ENCODE peak calls at places on chromosomes 2 and 18, in ten cellular contexts. F is H1; E is ovary; K is OCI-LY7; X is PC-9; O is IMR-90; T is left ventricle myocardium inferior; A is CD8-positive, alpha-beta memory T cell; D is cardiac muscle cell; S is stomach. Q is an unnamed sample.

GRCh38 chr2:85768713-85769112 is 14.9 kb downstream of the ATOH8 start:
- DNase-seq in F (no peak), E (peak; percentile 85), K (no peak), X (no peak), O (no peak), T (peak; percentile 84), A (no peak), D (peak; percentile 75), S (peak; percentile 82), Q (peak; percentile 72)

GRCh38 chr2:224284134-224284946 is 117.6 kb downstream of the FAM124B start:
- DNase-seq in F (no peak), E (no peak), K (peak; percentile 47), X (peak; percentile 48), O (peak; percentile 25), T (no peak), A (peak; percentile 40), D (peak; percentile 52), S (no peak), Q (peak; percentile 11)

GRCh38 chr2:43302311-43303051 is 76.1 kb upstream of the ZFP36L2 start:
- DNase-seq in F (no peak), E (no peak), K (no peak), X (no peak), O (no peak), T (no peak), A (no peak), D (no peak), S (no peak), Q (no peak)

GRCh38 chr18:46196627-46197243 is 92.5 kb downstream of the HAUS1 start:
- DNase-seq in F (no peak), E (no peak), K (no peak), X (no peak), O (peak; percentile 36), T (no peak), A (no peak), D (no peak), S (no peak), Q (no peak)

GRCh38 chr2:168974370-168974769 is 56.8 kb downstream of the ABCB11 start:
- DNase-seq in F (no peak), E (no peak), K (no peak), X (no peak), O (no peak), T (no peak), A (no peak), D (no peak), S (no peak), Q (no peak)

GRCh38 chr2:29920130-29920577 is 1.2 kb downstream of the ALK start:
- DNase-seq in F (peak; percentile 96), E (peak; percentile 75), K (no peak), X (no peak), O (no peak), T (peak; percentile 48), A (peak; percentile 26), D (peak; percentile 93), S (peak; percentile 45), Q (peak; percentile 75)

GRCh38 chr18:79378416-79379250 is 17.1 kb upstream of the NFATC1 start:
- DNase-seq in F (peak; percentile 99), E (peak; percentile 89), K (peak; percentile 53), X (no peak), O (peak; percentile 74), T (peak; percentile 79), A (peak; percentile 76), D (peak; percentile 80), S (peak; percentile 84), Q (peak; percentile 74)

GRCh38 chr18:68735498-68736343 is 20.8 kb upstream of the TMX3 start:
- DNase-seq in F (no peak), E (no peak), K (peak; percentile 14), X (no peak), O (peak; percentile 74), T (no peak), A (peak; percentile 31), D (peak; percentile 40), S (no peak), Q (no peak)

GRCh38 chr18:2971741-2972552 is 41.0 kb downstream of the LPIN2 start:
- DNase-seq in F (no peak), E (no peak), K (peak; percentile 45), X (no peak), O (no peak), T (peak; percentile 34), A (peak; percentile 58), D (no peak), S (peak; percentile 51), Q (peak; percentile 67)

GRCh38 chr2:54428401-54428800 is 27.7 kb upstream of the SPTBN1 start:
- DNase-seq in F (no peak), E (no peak), K (no peak), X (no peak), O (no peak), T (peak; percentile 40), A (no peak), D (no peak), S (no peak), Q (no peak)

GRCh38 chr2:100196786-100197494 is 54.5 kb upstream of the AFF3 start:
- DNase-seq in F (no peak), E (no peak), K (no peak), X (no peak), O (peak; percentile 11), T (no peak), A (no peak), D (no peak), S (no peak), Q (no peak)

GRCh38 chr2:186709529-186710455 is 15.9 kb downstream of the FAM171B start:
- DNase-seq in F (no peak), E (no peak), K (no peak), X (no peak), O (no peak), T (no peak), A (no peak), D (no peak), S (no peak), Q (no peak)

GRCh38 chr18:78080761-78081160 is 831.1 kb downstream of the GALR1 start:
- DNase-seq in F (no peak), E (no peak), K (no peak), X (no peak), O (no peak), T (no peak), A (no peak), D (no peak), S (no peak), Q (no peak)

DNA sequence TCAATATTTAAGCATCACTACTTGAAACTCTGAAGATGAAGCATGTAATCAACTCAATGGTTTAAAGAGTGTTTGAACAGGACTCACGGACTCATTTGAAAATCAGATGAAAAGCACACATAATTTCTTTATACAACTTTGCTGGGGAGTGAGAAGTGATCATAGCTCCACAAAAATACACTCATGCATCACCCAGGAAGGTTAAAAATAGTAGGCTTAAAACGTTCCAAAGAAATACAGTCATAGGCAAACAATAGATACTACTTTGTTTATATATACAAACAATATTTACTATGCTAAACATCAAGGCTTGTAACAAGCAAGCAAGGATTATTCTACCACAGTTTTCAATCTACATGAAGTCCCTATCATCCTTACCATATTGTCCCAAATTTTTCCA is 11.6 kb downstream of the HNRNPLL start:
- DNase-seq in F (no peak), E (no peak), K (no peak), X (no peak), O (peak; percentile 17), T (no peak), A (no peak), D (no peak), S (no peak), Q (no peak)
- H3K4me1 ChIP-seq in F (peaks cover 3% of the 10 kb centered on the region), E (peaks cover 11% of the 10 kb centered on the region), K (peaks cover 23% of the 10 kb centered on the region), X (no peaks in the 10 kb centered on the region), O (peaks cover 14% of the 10 kb centered on the region), T (peaks cover 96% of the 10 kb centered on the region), A (peaks cover 10% of the 10 kb centered on the region), D (no peaks in the 10 kb centered on the region), S (peaks cover 4% of the 10 kb centered on the region), Q (peaks cover 5% of the 10 kb centered on the region)

GRCh38 chr2:18077211-18077610 is 198.7 kb downstream of the KCNS3 start:
- DNase-seq in F (no peak), E (no peak), K (no peak), X (no peak), O (no peak), T (no peak), A (no peak), D (no peak), S (no peak), Q (no peak)

GRCh38 chr2:18078206-18078605 is 199.7 kb downstream of the KCNS3 start:
- DNase-seq in F (no peak), E (no peak), K (no peak), X (no peak), O (no peak), T (no peak), A (no peak), D (no peak), S (no peak), Q (no peak)

GRCh38 chr2:18073601-18074000 is 195.1 kb downstream of the KCNS3 start:
- DNase-seq in F (no peak), E (no peak), K (no peak), X (no peak), O (no peak), T (no peak), A (no peak), D (no peak), S (no peak), Q (no peak)

GRCh38 chr2:18077724-18078123 is 199.3 kb downstream of the KCNS3 start:
- DNase-seq in F (no peak), E (no peak), K (no peak), X (no peak), O (peak; percentile 69), T (no peak), A (no peak), D (no peak), S (no peak), Q (no peak)

GRCh38 chr2:18074476-18074875 is 196.0 kb downstream of the KCNS3 start:
- DNase-seq in F (no peak), E (no peak), K (no peak), X (no peak), O (peak; percentile 12), T (no peak), A (no peak), D (no peak), S (no peak), Q (no peak)
- H3K27ac ChIP-seq in F (no peak overlapping the region), E (no peak overlapping the region), K (no peak overlapping the region), X (no peak overlapping the region), O (no peak overlapping the region), T (no peak overlapping the region), A (no peak overlapping the region), D (no peak overlapping the region), S (no peak overlapping the region), Q (no peak overlapping the region)

GRCh38 chr2:200378652-200379290 is 72.3 kb downstream of the SPATS2L start:
- DNase-seq in F (no peak), E (no peak), K (no peak), X (no peak), O (peak; percentile 84), T (no peak), A (no peak), D (no peak), S (no peak), Q (no peak)
- H3K4me1 ChIP-seq in F (peaks cover 43% of the 10 kb centered on the region), E (peaks cover 28% of the 10 kb centered on the region), K (peaks cover 10% of the 10 kb centered on the region), X (peaks cover 92% of the 10 kb centered on the region), O (peaks cover 47% of the 10 kb centered on the region), T (peaks cover 87% of the 10 kb centered on the region), A (peaks cover 43% of the 10 kb centered on the region), D (peaks cover 22% of the 10 kb centered on the region), S (peaks cover 45% of the 10 kb centered on the region), Q (peaks cover 58% of the 10 kb centered on the region)

GRCh38 chr2:44544991-44545390 is 183.2 kb downstream of the CAMKMT start:
- DNase-seq in F (no peak), E (no peak), K (no peak), X (no peak), O (no peak), T (no peak), A (no peak), D (no peak), S (no peak), Q (no peak)
- H3K27ac ChIP-seq in F (peak overlapping the region; percentile 71), E (no peak overlapping the region), K (no peak overlapping the region), X (peak overlapping the region; percentile 7), O (no peak overlapping the region), T (no peak overlapping the region), A (no peak overlapping the region), D (no peak overlapping the region), S (no peak overlapping the region), Q (no peak overlapping the region)